ENCODE peak calls at places on chromosomes 5 and 9, in seven cellular contexts. G is activated CD4-positive, CD25-positive, alpha-beta regulatory T cell treated with anti-CD3 and anti-CD28 coated beads, Interleukin-2, amount 50 U/mL, for 24 hours; F is central memory CD8-positive, alpha-beta T cell; S is heart left ventricle; L is upper lobe of left lung; H is naive thymus-derived CD8-positive, alpha-beta T cell; U is activated naive CD4-positive, alpha-beta T cell treated with anti-CD3 and anti-CD28 coated beads, Interleukin-2, amount 50 U/mL, for 72 hours. A is an unnamed sample.

GRCh38 chr9:15423328-15423985 is 781 bp downstream of the SNAPC3 start:
- ATAC-seq in L (no peak), U (no peak), S (no peak), F (peak), H (no peak), G (no peak), A (no peak)

GRCh38 chr9:129333961-129334743 is 156.1 kb upstream of the IER5L start:
- ATAC-seq in U (peak), H (peak), G (peak), L (peak), S (peak), F (no peak), A (peak)

GRCh38 chr9:94706922-94707321 is 19.6 kb upstream of the AOPEP start:
- ATAC-seq in G (no peak), F (no peak), U (no peak), L (no peak), H (no peak), S (no peak), A (no peak)

GRCh38 chr5:83375049-83375710 is 96.4 kb upstream of the VCAN start:
- ATAC-seq in U (no peak), F (no peak), L (no peak), S (peak), G (no peak), H (no peak), A (no peak)

GRCh38 chr5:110088676-110089436 is 399.1 kb downstream of the MAN2A1 start:
- ATAC-seq in L (no peak), H (no peak), G (peak), F (no peak), S (no peak), U (peak), A (no peak)

GRCh38 chr9:127446720-127447415 is 4.3 kb downstream of the RPL12 start:
- ATAC-seq in L (no peak), H (no peak), U (no peak), F (no peak), G (no peak), S (no peak), A (no peak)

GRCh38 chr5:67021522-67022316 is 174.9 kb downstream of the CD180 start:
- ATAC-seq in U (peak), G (peak), F (no peak), S (no peak), H (no peak), L (no peak), A (peak)

GRCh38 chr9:117718085-117718484 is 13.9 kb downstream of the TLR4 start:
- ATAC-seq in G (peak), H (no peak), L (no peak), U (peak), F (no peak), S (peak), A (peak)

GRCh38 chr9:6566409-6567139 is 79.0 kb downstream of the GLDC start:
- ATAC-seq in U (peak), H (no peak), F (no peak), G (peak), S (peak), L (no peak), A (peak)

GRCh38 chr9:99911600-99911999 is 5.1 kb downstream of the STX17 start:
- ATAC-seq in F (no peak), G (no peak), S (no peak), U (no peak), H (no peak), L (no peak), A (no peak)